ENCODE peak calls at places on chromosomes 13 and 19, in four cellular contexts. One of them, this sample, is unnamed.

GRCh38 chr13:38141792-38142191 is 207.9 kb upstream of the UFM1 start:
- DNase-seq in GM13976: no peak
- DNase-seq in heart left ventricle: no peak
- DNase-seq in anterior cingulate cortex: no peak
- DNase-seq in this sample: no peak

GRCh38 chr19:2885736-2886135 is 15.0 kb upstream of the ZNF57 start:
- DNase-seq in GM13976: no peak
- DNase-seq in heart left ventricle: no peak
- DNase-seq in anterior cingulate cortex: no peak
- DNase-seq in this sample: no peak

GRCh38 chr19:40672573-40673299 is 17.7 kb downstream of the NUMBL start:
- DNase-seq in GM13976: no peak
- DNase-seq in heart left ventricle: no peak
- DNase-seq in anterior cingulate cortex: no peak
- DNase-seq in this sample: no peak

GRCh38 chr19:873084-874019 is 13.9 kb downstream of the CFD start:
- DNase-seq in GM13976: peak; percentile 84
- DNase-seq in heart left ventricle: no peak
- DNase-seq in anterior cingulate cortex: no peak
- DNase-seq in this sample: no peak

GRCh38 chr13:48404952-48405351 is 8.0 kb downstream of the LPAR6 start:
- DNase-seq in GM13976: no peak
- DNase-seq in heart left ventricle: no peak
- DNase-seq in anterior cingulate cortex: no peak
- DNase-seq in this sample: no peak

GRCh38 chr13:76609643-76610042 is 276.6 kb downstream of the KCTD12 start:
- DNase-seq in GM13976: no peak
- DNase-seq in heart left ventricle: no peak
- DNase-seq in anterior cingulate cortex: no peak
- DNase-seq in this sample: peak; percentile 3

GRCh38 chr13:31469377-31469776 is 269.6 kb downstream of the B3GLCT start:
- DNase-seq in GM13976: no peak
- DNase-seq in heart left ventricle: no peak
- DNase-seq in anterior cingulate cortex: no peak
- DNase-seq in this sample: no peak

GRCh38 chr19:55116232-55117062 is 990 bp downstream of the PPP1R12C start:
- DNase-seq in GM13976: peak; percentile 79
- DNase-seq in heart left ventricle: peak; percentile 83
- DNase-seq in anterior cingulate cortex: peak; percentile 63
- DNase-seq in this sample: peak; percentile 48

GRCh38 chr13:110553417-110553816 is 8.1 kb downstream of the RAB20 start:
- DNase-seq in GM13976: no peak
- DNase-seq in heart left ventricle: no peak
- DNase-seq in anterior cingulate cortex: no peak
- DNase-seq in this sample: no peak

GRCh38 chr19:46762245-46762890 is 16.1 kb upstream of the STRN4 start:
- DNase-seq in GM13976: no peak
- DNase-seq in heart left ventricle: no peak
- DNase-seq in anterior cingulate cortex: no peak
- DNase-seq in this sample: no peak

GRCh38 chr13:41263261-41263971 is at the start of gene MTRF1:
- DNase-seq in GM13976: peak; percentile 85
- DNase-seq in heart left ventricle: peak; percentile 87
- DNase-seq in anterior cingulate cortex: peak; percentile 86
- DNase-seq in this sample: peak; percentile 90

GRCh38 chr19:41325947-41326706 is 16.2 kb downstream of the CCDC97 start:
- DNase-seq in GM13976: peak; percentile 79
- DNase-seq in heart left ventricle: peak; percentile 65
- DNase-seq in anterior cingulate cortex: no peak
- DNase-seq in this sample: no peak

GRCh38 chr19:11984986-11985385 is 20.1 kb downstream of the ZNF763 start:
- DNase-seq in GM13976: peak; percentile 43
- DNase-seq in heart left ventricle: no peak
- DNase-seq in anterior cingulate cortex: no peak
- DNase-seq in this sample: no peak

GRCh38 chr19:2804156-2805004 is 15.3 kb upstream of the ZNF554 start:
- DNase-seq in GM13976: no peak
- DNase-seq in heart left ventricle: no peak
- DNase-seq in anterior cingulate cortex: no peak
- DNase-seq in this sample: no peak

GRCh38 chr13:99991806-99992242 is 10.2 kb downstream of the ZIC2 start:
- DNase-seq in GM13976: no peak
- DNase-seq in heart left ventricle: no peak
- DNase-seq in anterior cingulate cortex: no peak
- DNase-seq in this sample: no peak

GRCh38 chr19:44839272-44839671 is 6.8 kb upstream of the NECTIN2 start:
- DNase-seq in GM13976: no peak
- DNase-seq in heart left ventricle: no peak
- DNase-seq in anterior cingulate cortex: no peak
- DNase-seq in this sample: no peak

This sample was measured in nucleus accumbens.